ENCODE peak calls at places on chromosomes 3 and 15, in nine cellular contexts. N, P, Q, V, L, H, T, Z and D are unnamed samples.

GRCh38 chr3:196138927-196139680 is 57.2 kb upstream of the TFRC start:
- DNase-seq in N (no peak), P (no peak), Q (no peak), V (no peak), L (no peak), H (no peak), T (no peak), Z (no peak), D (no peak)

GRCh38 chr15:73633991-73634495 is 854 bp upstream of the NPTN start:
- DNase-seq in N (no peak), P (no peak), Q (no peak), V (no peak), L (no peak), H (no peak), T (no peak), Z (no peak), D (no peak)

GRCh38 chr3:185937689-185938374 is at the start of gene TRA2B:
- DNase-seq in N (peak), P (peak), Q (peak), V (peak), L (peak), H (peak), T (peak), Z (peak), D (peak)

GRCh38 chr3:70805044-70805732 is 492.8 kb upstream of the MDFIC2 start:
- DNase-seq in N (no peak), P (no peak), Q (no peak), V (no peak), L (no peak), H (no peak), T (no peak), Z (no peak), D (no peak)

GRCh38 chr3:176798680-176799079 is 398.6 kb downstream of the TBL1XR1 start:
- DNase-seq in N (no peak), P (no peak), Q (no peak), V (no peak), L (no peak), H (peak), T (no peak), Z (no peak), D (no peak)

GRCh38 chr3:64599651-64600050 is 88.1 kb downstream of the ADAMTS9 start:
- DNase-seq in N (no peak), P (no peak), Q (no peak), V (no peak), L (no peak), H (no peak), T (no peak), Z (no peak), D (no peak)

GRCh38 chr15:96409231-96410138 is 79.0 kb downstream of the NR2F2 start:
- DNase-seq in N (no peak), P (no peak), Q (no peak), V (no peak), L (no peak), H (no peak), T (no peak), Z (no peak), D (no peak)

GRCh38 chr3:162139841-162140240 is 643.2 kb downstream of the OTOL1 start:
- DNase-seq in N (no peak), P (no peak), Q (no peak), V (no peak), L (no peak), H (no peak), T (no peak), Z (no peak), D (no peak)

GRCh38 chr15:55846108-55846707 is 103.3 kb upstream of the PRTG start:
- DNase-seq in N (peak), P (peak), Q (no peak), V (no peak), L (no peak), H (peak), T (peak), Z (peak), D (peak)

GRCh38 chr3:23748398-23749110 is 57.2 kb upstream of the UBE2E1 start:
- DNase-seq in N (no peak), P (no peak), Q (no peak), V (no peak), L (no peak), H (no peak), T (no peak), Z (no peak), D (no peak)

GRCh38 chr3:48398701-48399386 is 26.8 kb downstream of the FBXW12 start:
- DNase-seq in N (no peak), P (no peak), Q (no peak), V (no peak), L (no peak), H (no peak), T (no peak), Z (no peak), D (no peak)

GRCh38 chr15:38941399-38941953 is 376.9 kb upstream of the RASGRP1 start:
- DNase-seq in N (no peak), P (no peak), Q (no peak), V (no peak), L (no peak), H (no peak), T (no peak), Z (no peak), D (no peak)

GRCh38 chr3:63979093-63979492 is 44.2 kb downstream of the PSMD6 start:
- DNase-seq in N (no peak), P (peak), Q (no peak), V (no peak), L (no peak), H (peak), T (no peak), Z (no peak), D (no peak)

GRCh38 chr15:74201656-74202420 is 749 bp downstream of the STRA6 start:
- DNase-seq in N (no peak), P (no peak), Q (no peak), V (no peak), L (no peak), H (no peak), T (no peak), Z (no peak), D (no peak)

GRCh38 chr3:183498634-183499033 is 56.9 kb downstream of the KLHL6 start:
- DNase-seq in N (no peak), P (no peak), Q (no peak), V (no peak), L (no peak), H (no peak), T (no peak), Z (no peak), D (no peak)

GRCh38 chr3:20809356-20809755 is 623.4 kb upstream of the SGO1 start:
- DNase-seq in N (no peak), P (no peak), Q (no peak), V (no peak), L (no peak), H (no peak), T (no peak), Z (no peak), D (no peak)

GRCh38 chr15:88704791-88705768 is 66.3 kb downstream of the ISG20 start:
- DNase-seq in N (no peak), P (no peak), Q (peak), V (peak), L (no peak), H (no peak), T (no peak), Z (peak), D (no peak)

GRCh38 chr3:169610888-169611291 is 52.6 kb downstream of the MECOM start:
- DNase-seq in N (no peak), P (no peak), Q (no peak), V (no peak), L (no peak), H (no peak), T (no peak), Z (no peak), D (no peak)

GRCh38 chr3:186107148-186108105 is 1.5 kb downstream of the ETV5 start:
- DNase-seq in N (no peak), P (peak), Q (peak), V (peak), L (peak), H (peak), T (peak), Z (peak), D (no peak)

GRCh38 chr15:56837281-56837680 is 81.2 kb upstream of the TCF12 start:
- DNase-seq in N (no peak), P (no peak), Q (no peak), V (no peak), L (no peak), H (no peak), T (no peak), Z (no peak), D (no peak)

GRCh38 chr3:49727154-49727923 is 3.6 kb upstream of the GMPPB start:
- DNase-seq in N (no peak), P (no peak), Q (no peak), V (no peak), L (no peak), H (no peak), T (no peak), Z (no peak), D (no peak)

GRCh38 chr15:78397382-78397781 is 40.6 kb upstream of the IREB2 start:
- DNase-seq in N (no peak), P (no peak), Q (no peak), V (no peak), L (no peak), H (no peak), T (no peak), Z (no peak), D (no peak)

GRCh38 chr3:141854559-141854958 is 21.9 kb upstream of the ATP1B3 start:
- DNase-seq in N (no peak), P (no peak), Q (no peak), V (no peak), L (no peak), H (no peak), T (no peak), Z (no peak), D (no peak)

GRCh38 chr3:134378818-134379217 is 4.6 kb upstream of the AMOTL2 start:
- DNase-seq in N (no peak), P (no peak), Q (no peak), V (no peak), L (no peak), H (no peak), T (no peak), Z (no peak), D (no peak)

GRCh38 chr3:66037330-66037985 is 1.3 kb downstream of the MAGI1 start:
- DNase-seq in N (no peak), P (no peak), Q (peak), V (peak), L (no peak), H (peak), T (peak), Z (no peak), D (no peak)

GRCh38 chr3:140391041-140391440 is 286.8 kb upstream of the TRIM42 start:
- DNase-seq in N (no peak), P (no peak), Q (no peak), V (no peak), L (no peak), H (no peak), T (no peak), Z (no peak), D (no peak)